ENCODE peak calls at places on chromosomes 13 and 19, in four cellular contexts. G, H, I and B are unnamed samples.

GRCh38 chr19:49988433-49988832 is 27.5 kb upstream of the SIGLEC11 start:
- DNase-seq in I (no peak), G (no peak), H (no peak), B (no peak)

GRCh38 chr19:17654993-17655392 is 33.2 kb downstream of the UNC13A start:
- DNase-seq in I (no peak), H (no peak), G (peak; percentile 31), B (no peak)

GRCh38 chr19:19480688-19481087 is 34.7 kb downstream of the TSSK6 start:
- DNase-seq in G (no peak), H (no peak), I (no peak), B (no peak)

GRCh38 chr19:46111376-46111775 is 13.1 kb downstream of the IGFL3 start:
- DNase-seq in H (no peak), I (no peak), G (no peak), B (no peak)

GRCh38 chr19:49833594-49833993 is 15.5 kb downstream of the MED25 start:
- DNase-seq in I (no peak), H (no peak), G (no peak), B (no peak)

GRCh38 chr19:49414256-49414655 is 9.0 kb downstream of the PTH2 start:
- DNase-seq in I (no peak), H (no peak), G (no peak), B (no peak)

GRCh38 chr13:29521336-29521735 is 74.2 kb downstream of the SLC7A1 start:
- DNase-seq in G (no peak), H (no peak), I (no peak), B (no peak)

GRCh38 chr13:30690282-30691188 is 44.8 kb upstream of the ALOX5AP start:
- DNase-seq in G (peak; percentile 49), H (peak; percentile 55), I (peak; percentile 31), B (no peak)

GRCh38 chr19:10517760-10518443 is 655 bp upstream of the S1PR5 start:
- DNase-seq in G (peak; percentile 62), I (peak; percentile 64), H (no peak), B (no peak)

GRCh38 chr19:55451163-55451521 is 8.0 kb upstream of the SHISA7 start:
- DNase-seq in H (no peak), I (no peak), G (no peak), B (no peak)

GRCh38 chr13:28718186-28718537 is 608 bp downstream of the SLC46A3 start:
- DNase-seq in H (no peak), I (no peak), G (no peak), B (no peak)

GRCh38 chr13:110628952-110629701 is 13.8 kb downstream of the NAXD start:
- DNase-seq in I (no peak), G (no peak), H (no peak), B (no peak)

GRCh38 chr13:112619730-112620639 is 32.0 kb upstream of the TUBGCP3 start:
- DNase-seq in H (no peak), I (peak; percentile 24), G (no peak), B (no peak)

GRCh38 chr13:101579291-101579802 is 126.9 kb downstream of the ITGBL1 start:
- DNase-seq in H (no peak), G (no peak), I (no peak), B (no peak)

GRCh38 chr19:52691737-52692136 is 43.1 kb downstream of the ZNF611 start:
- DNase-seq in H (no peak), G (no peak), I (peak; percentile 42), B (no peak)

GRCh38 chr13:43990829-43991228 is 111.1 kb downstream of the LACC1 start:
- DNase-seq in H (no peak), I (no peak), G (no peak), B (no peak)

GRCh38 chr19:42295831-42296525 is 6.0 kb upstream of the PRR19 start:
- DNase-seq in H (peak; percentile 76), I (peak; percentile 86), G (peak; percentile 93), B (peak; percentile 79)

GRCh38 chr19:8702350-8702749 is 3.8 kb upstream of the ACTL9 start:
- DNase-seq in I (peak; percentile 17), G (no peak), H (no peak), B (no peak)

GRCh38 chr13:40479196-40479845 is 187.1 kb downstream of the FOXO1 start:
- DNase-seq in I (no peak), G (no peak), H (no peak), B (no peak)

GRCh38 chr19:47704656-47705055 is 8.6 kb upstream of the EHD2 start:
- DNase-seq in I (no peak), H (no peak), G (no peak), B (no peak)

GRCh38 chr13:102440259-102440936 is 38.5 kb upstream of the FGF14 start:
- DNase-seq in H (no peak), G (no peak), I (no peak), B (peak; percentile 73)

GRCh38 chr19:11191934-11192333 is 5.4 kb downstream of the KANK2 start:
- DNase-seq in I (no peak), H (no peak), G (no peak), B (no peak)

GRCh38 chr19:13861392-13861713 is 15.6 kb upstream of the NANOS3 start:
- DNase-seq in I (no peak), G (no peak), H (peak; percentile 55), B (no peak)

GRCh38 chr13:104984296-104984818 is 1551.1 kb downstream of the EFNB2 start:
- DNase-seq in I (no peak), H (peak; percentile 50), G (no peak), B (no peak)
- H3K4me3 ChIP-seq in I (no peak overlapping the region), H (no peak overlapping the region), G (no peak overlapping the region), B (no peak overlapping the region)

DNA sequence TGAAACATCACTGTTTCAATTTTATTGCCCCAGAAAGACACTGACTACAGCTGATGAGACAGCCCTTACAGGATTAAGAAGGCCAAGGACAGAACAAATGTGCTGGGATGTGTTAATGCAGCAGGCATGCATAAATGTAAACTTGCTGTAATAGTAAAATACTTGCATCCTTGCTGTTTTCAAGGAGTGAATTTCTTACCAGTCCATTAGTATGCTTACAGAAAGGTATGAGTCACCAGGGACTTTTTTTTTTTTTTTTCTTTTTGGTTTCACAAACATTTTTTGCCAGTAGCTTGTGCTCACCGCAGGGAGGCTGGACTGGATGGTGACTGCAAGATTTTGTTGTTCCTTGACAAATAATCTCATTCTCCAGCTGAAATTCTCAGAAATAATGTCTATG is 55.1 kb downstream of the GPR180 start:
- DNase-seq in H (no peak), I (peak; percentile 54), G (peak; percentile 10), B (no peak)
- TF ChIP-seq CTCF in H (no peak), I (no peak), G (no peak), B (no peak)

GRCh38 chr19:2734589-2735288 is 5.1 kb downstream of the SLC39A3 start:
- DNase-seq in I (no peak), H (no peak), G (no peak), B (no peak)

GRCh38 chr19:2739602-2740313 is at the start of gene SLC39A3:
- DNase-seq in G (peak; percentile 99), I (peak; percentile 98), H (peak; percentile 100), B (peak; percentile 98)

GRCh38 chr19:2735374-2735773 is 4.4 kb downstream of the SLC39A3 start:
- DNase-seq in G (no peak), I (no peak), H (no peak), B (no peak)

GRCh38 chr19:2733930-2734588 is 5.8 kb downstream of the SLC39A3 start:
- DNase-seq in H (no peak), I (no peak), G (no peak), B (no peak)

GRCh38 chr19:2736550-2737190 is 3.1 kb downstream of the SLC39A3 start:
- DNase-seq in I (no peak), H (no peak), G (no peak), B (no peak)
- TF ChIP-seq POLR2A in I (no peak), H (no peak), G (no peak), B (no peak)

DNA sequence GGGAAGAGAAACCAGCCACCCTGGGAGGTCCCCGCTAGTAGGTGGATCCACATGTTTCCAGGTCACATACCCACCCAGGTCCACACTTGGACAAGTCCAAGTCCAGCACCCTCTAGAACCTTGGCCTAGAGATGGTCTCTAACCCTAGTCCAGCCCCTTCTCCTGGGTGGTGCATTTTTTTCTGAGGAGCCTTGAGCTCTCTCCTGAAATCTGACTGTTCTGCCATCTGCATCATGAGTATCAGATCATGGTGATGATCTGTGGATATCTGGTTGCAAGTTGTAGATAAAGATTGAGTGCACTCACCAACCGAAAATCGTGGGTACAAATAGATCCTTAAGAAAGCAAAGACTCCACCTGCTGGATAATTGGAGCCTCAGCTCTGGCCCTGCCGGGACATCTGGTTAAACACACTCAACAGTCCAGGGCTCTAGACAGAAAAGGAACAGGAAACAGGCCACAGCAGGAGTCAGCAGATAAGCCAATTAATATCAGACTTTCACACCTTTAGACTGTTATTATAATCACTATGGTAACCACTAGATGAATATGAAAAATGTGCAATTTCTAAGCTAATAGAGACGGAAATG is 41.1 kb downstream of the GPR12 start:
- DNase-seq in H (no peak), I (peak; percentile 2), G (no peak), B (no peak)
- H3K4me3 ChIP-seq in H (no peak overlapping the region), I (no peak overlapping the region), G (no peak overlapping the region), B (no peak overlapping the region)

GRCh38 chr19:3064011-3064330 is 1.7 kb upstream of the TLE5 start:
- DNase-seq in H (no peak), I (no peak), G (no peak), B (no peak)

GRCh38 chr19:3061214-3062161 is 807 bp downstream of the TLE5 start:
- DNase-seq in I (peak; percentile 79), H (peak; percentile 80), G (no peak), B (no peak)

GRCh38 chr19:3059653-3060052 is 2.6 kb downstream of the TLE5 start:
- DNase-seq in H (no peak), G (no peak), I (no peak), B (no peak)

GRCh38 chr19:3060852-3061182 is 1.5 kb downstream of the TLE5 start:
- DNase-seq in I (no peak), G (no peak), H (no peak), B (no peak)

GRCh38 chr19:3062165-3063105 is at the start of gene TLE5:
- DNase-seq in G (no peak), H (peak; percentile 77), I (peak; percentile 74), B (peak; percentile 76)
- TF ChIP-seq CTCF in G (no peak), H (no peak), I (no peak), B (no peak)

DNA sequence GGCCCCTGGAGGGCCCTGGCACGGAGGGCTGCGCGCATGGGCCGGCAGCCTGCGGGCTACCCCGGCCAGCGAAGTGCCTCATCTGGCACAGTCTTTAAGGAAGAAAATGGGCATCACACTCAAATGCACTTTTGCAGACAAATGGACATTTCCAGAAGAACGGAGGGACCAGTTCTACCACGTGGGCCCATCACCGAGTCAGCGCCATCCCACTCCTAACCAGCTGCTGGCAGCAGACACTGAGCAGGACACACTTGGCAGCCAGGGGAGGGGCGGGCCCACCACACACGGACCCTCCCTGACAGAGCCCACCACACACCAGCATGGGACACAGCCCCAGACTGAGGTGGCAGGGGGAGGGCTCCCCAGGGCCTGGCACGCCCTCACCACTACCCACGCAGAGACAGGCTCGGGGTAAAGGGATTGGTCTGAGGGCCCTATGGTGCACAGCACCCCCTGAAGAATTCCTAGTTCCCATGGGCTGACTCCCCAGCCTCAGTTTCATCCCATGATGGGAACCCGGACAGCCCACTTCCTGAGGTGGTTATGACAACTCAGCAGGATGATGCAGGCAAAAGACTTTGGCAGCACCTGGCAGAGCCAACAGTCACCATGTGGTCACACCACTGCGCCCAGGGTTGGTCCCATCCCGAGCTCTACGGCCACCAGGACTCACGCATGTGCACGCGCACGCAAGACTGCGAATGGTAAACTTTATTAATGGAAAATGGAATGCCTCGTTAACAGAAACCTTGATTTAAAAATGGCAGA is 18.7 kb upstream of the TINCR start:
- DNase-seq in G (no peak), I (no peak), H (no peak), B (peak; percentile 36)
- TF ChIP-seq POLR2A in G (no peak), I (peak; percentile 45), H (no peak), B (no peak)